ENCODE peak calls at places on chromosome 16, in five cellular contexts. L is neural progenitor cell, A is A549, Y is cardiac muscle cell, J is colonic mucosa. S is an unnamed sample.

GRCh38 chr16:84844049-84844350 is 24.2 kb downstream of the CRISPLD2 start:
- DNase-seq in L (no peak), A (no peak), J (no peak), Y (no peak), S (peak; percentile 51)

GRCh38 chr16:24036614-24037013 is 200.8 kb downstream of the PRKCB start:
- DNase-seq in Y (peak; percentile 65), L (peak; percentile 61), A (peak; percentile 84), J (peak; percentile 48), S (peak; percentile 63)

GRCh38 chr16:85090873-85091521 is 21.3 kb downstream of the CIBAR2 start:
- DNase-seq in L (no peak), A (no peak), Y (no peak), J (peak; percentile 31), S (peak; percentile 52)

GRCh38 chr16:19840524-19841110 is 44.0 kb downstream of the GPRC5B start:
- DNase-seq in J (no peak), A (no peak), Y (peak; percentile 74), L (no peak), S (no peak)

GRCh38 chr16:25707982-25708583 is 16.3 kb downstream of the HS3ST4 start:
- DNase-seq in Y (peak; percentile 50), J (peak; percentile 22), A (no peak), L (peak; percentile 71), S (peak; percentile 51)

GRCh38 chr16:79287424-79287917 is 313.1 kb downstream of the MAF start:
- DNase-seq in J (no peak), Y (no peak), L (no peak), A (no peak), S (no peak)

GRCh38 chr16:25855063-25855462 is 163.3 kb downstream of the HS3ST4 start:
- DNase-seq in J (no peak), L (no peak), A (no peak), Y (no peak), S (no peak)

GRCh38 chr16:21033707-21034106 is 116.9 kb downstream of the DNAH3 start:
- DNase-seq in A (no peak), J (no peak), L (no peak), Y (peak; percentile 53), S (no peak)

GRCh38 chr16:56317998-56318912 is 107.1 kb downstream of the AMFR start:
- DNase-seq in Y (peak; percentile 87), A (peak; percentile 92), L (peak; percentile 88), J (peak; percentile 70), S (peak; percentile 74)

GRCh38 chr16:86074651-86075487 is 175.9 kb downstream of the IRF8 start:
- DNase-seq in Y (no peak), L (peak; percentile 85), A (no peak), J (no peak), S (no peak)

GRCh38 chr16:79767597-79768280 is 167.2 kb upstream of the MAF start:
- DNase-seq in Y (no peak), A (no peak), L (peak; percentile 78), J (peak; percentile 62), S (peak; percentile 81)

DNA sequence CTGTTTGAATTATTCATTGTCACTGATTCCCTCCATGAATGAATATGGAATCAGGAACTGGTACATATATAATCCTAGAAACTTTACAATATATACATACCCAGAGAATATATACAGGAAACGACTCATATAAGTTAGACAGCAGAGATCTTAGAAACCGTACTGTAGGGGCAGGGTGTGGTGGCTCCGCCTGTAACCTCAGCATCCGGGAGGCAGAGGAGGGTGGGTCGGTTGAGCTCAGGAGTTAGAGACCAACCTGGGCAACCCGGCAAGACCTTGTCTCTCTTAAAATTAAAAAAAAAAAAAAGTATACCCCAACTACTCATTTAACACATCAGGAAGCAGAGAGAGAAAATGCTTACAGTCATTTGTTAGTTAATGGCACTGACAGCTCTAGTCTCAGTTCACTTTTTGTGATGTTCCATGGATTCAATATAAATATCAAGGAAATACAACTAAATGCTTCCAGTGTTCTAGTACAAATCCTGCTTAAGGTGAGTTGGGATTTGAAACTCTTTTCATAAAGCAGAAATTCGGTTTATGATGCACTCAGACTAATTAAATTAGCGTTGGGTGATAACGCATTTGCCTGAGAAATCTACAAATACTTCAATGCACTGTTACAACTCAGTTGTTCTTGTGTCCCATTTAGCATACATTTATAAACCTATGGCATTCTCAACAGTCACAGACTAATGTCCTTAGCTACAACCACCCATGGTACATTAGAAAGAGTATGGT is 5.6 kb downstream of the GLG1 start:
- DNase-seq in Y (no peak), J (peak; percentile 73), L (no peak), A (no peak), S (peak; percentile 48)
- H3K4me3 ChIP-seq in Y (no peak overlapping the region), J (no peak overlapping the region), L (no peak overlapping the region), A (no peak overlapping the region), S (no peak overlapping the region)

DNA sequence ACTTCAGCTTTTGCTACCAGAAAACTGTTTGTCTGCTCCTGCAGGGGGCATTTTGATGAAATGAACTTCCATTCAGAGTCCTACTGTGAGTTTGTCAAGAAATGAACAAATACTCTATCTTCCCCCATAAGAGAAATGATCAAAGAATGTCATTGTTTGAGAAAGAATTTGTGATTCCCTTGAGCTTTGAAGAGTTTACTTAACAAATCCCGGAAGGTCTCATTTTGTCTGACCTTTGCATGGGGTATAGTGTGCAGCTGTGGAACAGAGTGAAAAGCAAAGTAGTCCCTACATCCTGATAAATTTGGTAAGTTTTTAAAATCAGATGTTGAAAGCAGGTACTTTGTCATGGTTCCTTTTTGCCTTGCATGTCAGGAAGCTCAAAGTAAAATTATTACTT is 178.0 kb downstream of the ABCC12 start:
- DNase-seq in A (no peak), J (no peak), Y (no peak), L (peak; percentile 14), S (no peak)
- H3K27ac ChIP-seq in A (no peak overlapping the region), J (no peak overlapping the region), Y (no peak overlapping the region), L (peak overlapping the region; percentile 31), S (no peak overlapping the region)

GRCh38 chr16:12551530-12551929 is 252.2 kb downstream of the CPPED1 start:
- DNase-seq in Y (no peak), A (no peak), L (no peak), J (no peak), S (no peak)
- H3K4me3 ChIP-seq in Y (no peak overlapping the region), A (no peak overlapping the region), L (no peak overlapping the region), J (no peak overlapping the region), S (no peak overlapping the region)

DNA sequence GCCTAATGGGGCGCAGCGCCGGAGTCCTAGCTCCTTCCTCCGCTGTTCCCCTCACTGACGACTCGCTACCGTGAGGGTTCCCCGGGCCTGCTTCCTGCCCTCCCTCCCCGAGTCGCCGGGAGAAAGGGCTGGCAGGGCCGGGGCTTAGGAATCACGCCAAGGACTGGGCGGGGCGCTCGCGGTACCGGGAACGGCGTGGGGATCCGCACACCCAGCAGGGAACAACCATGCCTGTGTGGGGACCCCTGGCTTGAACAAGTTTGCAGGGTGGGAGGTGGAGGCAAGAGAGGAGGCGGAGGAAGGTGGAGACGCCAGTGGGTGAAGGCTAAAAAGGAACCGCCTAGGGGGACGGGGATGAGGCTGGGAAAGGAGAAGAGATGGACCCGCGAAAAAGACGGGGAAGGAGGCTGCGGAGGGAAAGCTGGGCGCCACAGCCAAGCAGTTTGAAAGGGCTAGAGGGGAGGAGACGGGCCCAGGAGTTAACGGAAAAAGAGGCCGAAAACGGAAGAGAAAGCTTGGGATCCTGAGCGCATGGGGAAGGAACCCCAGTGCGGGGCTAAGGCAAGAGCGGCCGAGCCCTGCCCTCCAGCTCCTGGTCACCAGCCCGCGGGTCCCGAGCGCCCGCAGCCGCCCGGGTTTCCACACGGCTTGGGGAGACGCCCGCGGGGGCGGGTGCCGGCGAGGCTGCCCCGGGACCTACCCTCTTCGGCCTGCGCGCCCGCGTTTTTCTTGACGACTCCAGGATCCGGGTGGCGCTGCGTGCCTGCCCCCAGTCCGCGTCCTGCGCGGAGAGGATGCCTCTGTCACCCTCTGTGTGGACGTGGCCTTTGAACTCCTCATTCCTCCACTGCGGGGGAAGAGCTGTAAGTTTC is 1.3 kb upstream of the CDH11 start:
- DNase-seq in A (no peak), Y (peak; percentile 55), L (peak; percentile 69), J (peak; percentile 56), S (no peak)
- H3K27ac ChIP-seq in A (no peak overlapping the region), Y (no peak overlapping the region), L (peak overlapping the region; percentile 35), J (peak overlapping the region; percentile 71), S (peak overlapping the region; percentile 91)

GRCh38 chr16:254461-254860 is 19.8 kb downstream of the FAM234A start:
- DNase-seq in J (no peak), A (no peak), L (no peak), Y (no peak), S (no peak)
- H3K4me3 ChIP-seq in J (no peak overlapping the region), A (no peak overlapping the region), L (no peak overlapping the region), Y (no peak overlapping the region), S (no peak overlapping the region)

GRCh38 chr16:14562691-14563491 is 67.2 kb downstream of the PARN start:
- DNase-seq in Y (peak; percentile 40), L (peak; percentile 55), A (peak; percentile 53), J (peak; percentile 62), S (peak; percentile 95)

GRCh38 chr16:14564323-14564722 is 65.7 kb downstream of the PARN start:
- DNase-seq in Y (no peak), A (no peak), L (no peak), J (peak; percentile 62), S (peak; percentile 86)

GRCh38 chr16:14566599-14566998 is 63.5 kb downstream of the PARN start:
- DNase-seq in A (no peak), Y (no peak), L (no peak), J (no peak), S (no peak)

GRCh38 chr16:14565688-14566025 is 64.4 kb downstream of the PARN start:
- DNase-seq in L (no peak), A (no peak), J (no peak), Y (no peak), S (no peak)

DNA sequence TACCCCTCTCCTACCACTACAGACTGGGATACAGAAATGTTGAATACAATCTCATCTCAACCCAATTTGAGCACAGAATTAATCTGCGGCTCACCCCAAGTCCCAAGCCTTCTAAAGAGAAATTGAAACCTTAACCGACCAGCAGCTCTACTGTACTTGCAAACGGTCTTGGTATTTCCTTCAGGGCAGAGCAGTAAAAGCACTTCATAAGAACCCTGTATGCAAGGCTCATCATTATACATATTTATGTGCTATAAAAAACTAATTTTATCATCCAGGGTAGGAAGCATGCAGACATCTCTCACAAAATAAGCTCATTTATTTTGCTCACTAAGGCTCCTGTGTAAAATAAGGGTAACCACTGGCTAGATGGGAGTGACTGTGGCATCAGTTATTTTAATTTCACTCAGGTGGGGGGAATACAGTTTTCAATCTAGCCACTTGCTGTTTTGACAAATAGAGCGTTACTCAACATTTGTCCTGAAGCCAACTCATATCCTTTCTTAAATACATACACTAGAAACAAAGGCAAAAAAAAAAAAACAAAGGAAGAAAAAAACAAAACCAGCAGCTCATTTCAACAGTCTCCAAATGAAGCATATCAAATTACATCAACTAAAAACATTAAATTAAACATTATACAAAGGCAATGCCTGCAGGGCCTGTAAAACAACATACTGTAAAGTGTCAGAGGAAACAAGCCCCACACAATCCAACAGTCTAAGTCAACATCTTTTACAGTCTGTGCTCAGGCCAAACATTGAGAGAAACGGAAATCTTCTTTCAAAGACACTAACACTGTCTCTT is 65.0 kb downstream of the PARN start:
- DNase-seq in J (no peak), Y (no peak), A (no peak), L (no peak), S (peak; percentile 68)
- H3K27ac ChIP-seq in J (peak overlapping the region; percentile 65), Y (no peak overlapping the region), A (peak overlapping the region; percentile 71), L (no peak overlapping the region), S (peak overlapping the region; percentile 90)

GRCh38 chr16:1713933-1714332 is 7.9 kb downstream of the MAPK8IP3 start:
- DNase-seq in A (no peak), Y (no peak), L (no peak), J (no peak), S (no peak)
- H3K4me3 ChIP-seq in A (no peak overlapping the region), Y (no peak overlapping the region), L (no peak overlapping the region), J (no peak overlapping the region), S (no peak overlapping the region)

DNA sequence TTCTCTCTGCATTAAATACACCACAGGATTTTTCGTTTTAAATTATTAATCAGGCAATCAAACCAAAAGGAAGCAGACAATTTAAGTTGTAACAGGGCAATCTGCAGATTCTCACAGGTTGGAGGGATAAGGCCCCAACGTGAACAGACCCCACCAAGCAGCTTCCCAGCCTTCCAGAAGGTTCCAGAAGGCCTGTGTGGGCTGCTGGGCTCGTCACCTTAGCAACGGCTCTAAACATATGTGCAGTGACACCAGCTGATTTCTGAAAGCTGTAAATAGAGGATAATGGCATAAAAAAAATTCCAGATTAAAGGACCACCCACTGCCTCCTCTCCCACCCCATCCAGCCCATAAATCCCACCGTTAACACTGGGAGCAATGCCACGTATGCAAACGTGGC is 123.8 kb downstream of the ZNF778 start:
- DNase-seq in Y (no peak), A (no peak), J (no peak), L (no peak), S (no peak)
- H3K27ac ChIP-seq in Y (no peak overlapping the region), A (no peak overlapping the region), J (no peak overlapping the region), L (no peak overlapping the region), S (no peak overlapping the region)